ENCODE peak calls at places on chromosomes 7 and 10, in six cellular contexts. S is NCI-H2107; J is sciatic nerve; N is anterior cingulate cortex; Z is activated CD8-positive, alpha-beta T cell treated with anti-CD3 and anti-CD28 coated beads for 36 hours; P is NCI-H460. F is an unnamed sample.

GRCh38 chr7:55325371-55325792 is 39.8 kb upstream of the LANCL2 start:
- DNase-seq in J (no peak), N (no peak), P (no peak), S (no peak), Z (no peak), F (no peak)

GRCh38 chr10:125037145-125037544 is 95.2 kb downstream of the ZRANB1 start:
- DNase-seq in J (no peak), S (no peak), Z (no peak), N (no peak), P (peak; percentile 95), F (no peak)

GRCh38 chr10:72563327-72563932 is 62.4 kb downstream of the MICU1 start:
- DNase-seq in Z (peak; percentile 53), N (no peak), S (no peak), J (no peak), P (no peak), F (peak; percentile 14)

GRCh38 chr10:71963351-71963755 is 842 bp upstream of the CHST3 start:
- DNase-seq in Z (no peak), N (no peak), P (no peak), S (no peak), J (no peak), F (no peak)

GRCh38 chr7:52135403-52135802 is 818.8 kb upstream of the COBL start:
- DNase-seq in J (no peak), N (no peak), Z (no peak), P (no peak), S (no peak), F (no peak)

GRCh38 chr10:115706482-115707076 is 566.4 kb downstream of the GFRA1 start:
- DNase-seq in J (no peak), P (peak; percentile 19), S (no peak), N (no peak), Z (peak; percentile 1), F (peak; percentile 68)

GRCh38 chr10:46074547-46074946 is 28.5 kb upstream of the MSMB start:
- DNase-seq in N (no peak), P (no peak), Z (no peak), S (no peak), J (no peak), F (no peak)

GRCh38 chr7:130008941-130009847 is 42.0 kb downstream of the ZC3HC1 start:
- DNase-seq in Z (no peak), J (no peak), N (no peak), P (peak; percentile 47), S (peak; percentile 35), F (peak; percentile 93)

GRCh38 chr10:87927091-87927490 is 63.7 kb downstream of the PTEN start:
- DNase-seq in P (no peak), N (no peak), Z (no peak), S (no peak), J (no peak), F (peak; percentile 45)

GRCh38 chr7:130153251-130153908 is 51.8 kb downstream of the TMEM209 start:
- DNase-seq in Z (no peak), P (no peak), J (no peak), S (no peak), N (no peak), F (no peak)

GRCh38 chr10:76429642-76430041 is 998.2 kb downstream of the LRMDA start:
- DNase-seq in N (peak; percentile 20), Z (no peak), S (no peak), J (no peak), P (no peak), F (no peak)

GRCh38 chr10:85266808-85267207 is 938.4 kb downstream of the CCSER2 start:
- DNase-seq in P (no peak), S (no peak), Z (no peak), J (no peak), N (no peak), F (no peak)

GRCh38 chr7:148485618-148486017 is 104.9 kb upstream of the C7orf33 start:
- DNase-seq in S (no peak), J (no peak), P (no peak), Z (no peak), N (no peak), F (no peak)

GRCh38 chr10:103772096-103772845 is 83.1 kb downstream of the SH3PXD2A start:
- DNase-seq in Z (peak; percentile 72), P (peak; percentile 32), J (peak; percentile 82), N (no peak), S (no peak), F (peak; percentile 66)

GRCh38 chr10:117170244-117170643 is 27.0 kb upstream of the KCNK18 start:
- DNase-seq in P (no peak), Z (no peak), J (no peak), N (no peak), S (no peak), F (no peak)

GRCh38 chr7:96219382-96220130 is 102.3 kb downstream of the SLC25A13 start:
- DNase-seq in N (no peak), S (no peak), P (no peak), J (no peak), Z (no peak), F (peak; percentile 41)

GRCh38 chr7:30922596-30922995 is 10.9 kb downstream of the AQP1 start:
- DNase-seq in S (no peak), J (peak; percentile 44), Z (no peak), N (no peak), P (no peak), F (no peak)

GRCh38 chr10:97861924-97862323 is 12.3 kb downstream of the GOLGA7B start:
- DNase-seq in Z (no peak), J (no peak), P (no peak), S (no peak), N (no peak), F (no peak)

GRCh38 chr10:52316005-52316404 is 1.9 kb downstream of the DKK1 start:
- DNase-seq in S (no peak), J (no peak), N (no peak), P (no peak), Z (no peak), F (peak; percentile 56)

GRCh38 chr10:81843042-81843441 is 32.0 kb upstream of the NRG3 start:
- DNase-seq in Z (no peak), P (no peak), N (no peak), J (no peak), S (no peak), F (peak; percentile 55)

GRCh38 chr7:39421251-39421650 is 145.0 kb upstream of the YAE1 start:
- DNase-seq in S (no peak), Z (no peak), P (no peak), J (no peak), N (no peak), F (no peak)

GRCh38 chr10:44010873-44011602 is 362.4 kb upstream of the ZNF32 start:
- DNase-seq in N (no peak), P (no peak), S (no peak), Z (peak; percentile 63), J (no peak), F (peak; percentile 72)

GRCh38 chr10:132329565-132330485 is 2.2 kb upstream of the LRRC27 start:
- DNase-seq in Z (peak; percentile 62), N (no peak), S (no peak), J (peak; percentile 59), P (peak; percentile 49), F (peak; percentile 79)

GRCh38 chr7:131753620-131754222 is 197.3 kb upstream of the PODXL start:
- DNase-seq in P (peak; percentile 18), S (no peak), J (no peak), N (no peak), Z (no peak), F (peak; percentile 12)

GRCh38 chr7:22996470-22996869 is 17.5 kb downstream of the HYCC1 start:
- DNase-seq in S (no peak), J (no peak), P (no peak), Z (no peak), N (no peak), F (no peak)

GRCh38 chr7:121810831-121811494 is 62.0 kb upstream of the PTPRZ1 start:
- DNase-seq in S (no peak), J (no peak), Z (no peak), N (no peak), P (no peak), F (no peak)

GRCh38 chr10:29970576-29970975 is 88.8 kb downstream of the JCAD start:
- DNase-seq in Z (no peak), J (no peak), P (no peak), S (no peak), N (no peak), F (peak; percentile 57)

GRCh38 chr7:4269086-4269485 is 413.0 kb upstream of the FOXK1 start:
- DNase-seq in S (no peak), J (no peak), N (no peak), P (no peak), Z (no peak), F (no peak)

GRCh38 chr7:47591655-47592572 is 10.0 kb upstream of the TNS3 start:
- DNase-seq in P (no peak), Z (no peak), J (no peak), N (no peak), S (no peak), F (no peak)

GRCh38 chr10:61634711-61635110 is 28.0 kb upstream of the CABCOCO1 start:
- DNase-seq in J (no peak), S (no peak), Z (no peak), P (no peak), N (no peak), F (no peak)

GRCh38 chr7:31948041-31948440 is 122.2 kb downstream of the PDE1C start:
- DNase-seq in S (no peak), Z (no peak), J (no peak), P (peak; percentile 13), N (no peak), F (peak; percentile 19)

GRCh38 chr7:80630611-80631010 is 7.8 kb upstream of the CD36 start:
- DNase-seq in Z (no peak), S (peak; percentile 45), J (no peak), N (no peak), P (no peak), F (peak; percentile 23)

GRCh38 chr7:86950360-86950759 is 109.1 kb downstream of the ELAPOR2 start:
- DNase-seq in J (no peak), Z (no peak), N (no peak), P (no peak), S (no peak), F (no peak)

GRCh38 chr10:73553316-73553715 is 37.8 kb downstream of the USP54 start:
- DNase-seq in Z (no peak), N (peak; percentile 79), J (peak; percentile 63), P (no peak), S (no peak), F (no peak)

GRCh38 chr10:653991-654646 is 35.3 kb downstream of the DIP2C start:
- DNase-seq in P (no peak), S (no peak), Z (no peak), N (no peak), J (no peak), F (peak; percentile 33)

GRCh38 chr10:58152698-58153263 is 114.9 kb downstream of the IPMK start:
- DNase-seq in S (peak; percentile 2), J (no peak), P (peak; percentile 66), N (peak; percentile 71), Z (peak; percentile 67), F (peak; percentile 56)

GRCh38 chr10:77600640-77601039 is 37.0 kb downstream of the KCNMA1 start:
- DNase-seq in N (no peak), Z (no peak), S (no peak), J (no peak), P (no peak), F (no peak)

GRCh38 chr10:106802949-106803348 is 361.6 kb downstream of the SORCS1 start:
- DNase-seq in J (no peak), P (no peak), S (no peak), N (no peak), Z (no peak), F (no peak)

GRCh38 chr7:68684246-68684850 is 913.9 kb upstream of the AUTS2 start:
- DNase-seq in Z (no peak), N (peak; percentile 23), P (no peak), J (no peak), S (no peak), F (no peak)